ENCODE peak calls at places on chromosomes 4 and X, in nine cellular contexts. One of them, this sample, is unnamed.

GRCh38 chr4:79877511-79877910 is 195.5 kb downstream of the ANTXR2 start:
- DNase-seq in pancreas: no peak
- DNase-seq in HT1080: no peak
- DNase-seq in activated T-helper 1 cell treated with Interleukin-2 at 50 U/mL for 16 hours: no peak
- DNase-seq in NCI-H1694 treated with DMSO at 0.1 percent for 48 hours: no peak
- DNase-seq in GOT3: no peak
- DNase-seq in CD8-positive, alpha-beta memory T cell: no peak
- DNase-seq in renal cortical epithelial cell: no peak
- DNase-seq in fibroblast of mammary gland: no peak
- DNase-seq in this sample: no peak

GRCh38 chr4:33189169-33189568 is 2469.0 kb downstream of the PCDH7 start:
- DNase-seq in GOT3: no peak
- DNase-seq in activated T-helper 1 cell treated with Interleukin-2 at 50 U/mL for 16 hours: no peak
- DNase-seq in CD8-positive, alpha-beta memory T cell: no peak
- DNase-seq in renal cortical epithelial cell: no peak
- DNase-seq in NCI-H1694 treated with DMSO at 0.1 percent for 48 hours: no peak
- DNase-seq in HT1080: no peak
- DNase-seq in pancreas: no peak
- DNase-seq in fibroblast of mammary gland: no peak
- DNase-seq in this sample: no peak

GRCh38 chrX:136198010-136198409 is 50.7 kb downstream of the FHL1 start:
- DNase-seq in fibroblast of mammary gland: no peak
- DNase-seq in GOT3: no peak
- DNase-seq in NCI-H1694 treated with DMSO at 0.1 percent for 48 hours: no peak
- DNase-seq in HT1080: no peak
- DNase-seq in activated T-helper 1 cell treated with Interleukin-2 at 50 U/mL for 16 hours: no peak
- DNase-seq in CD8-positive, alpha-beta memory T cell: no peak
- DNase-seq in renal cortical epithelial cell: no peak
- DNase-seq in pancreas: no peak
- DNase-seq in this sample: no peak

GRCh38 chr4:110211007-110211769 is 12.8 kb upstream of the ELOVL6 start:
- DNase-seq in fibroblast of mammary gland: peak
- DNase-seq in HT1080: peak
- DNase-seq in activated T-helper 1 cell treated with Interleukin-2 at 50 U/mL for 16 hours: no peak
- DNase-seq in GOT3: no peak
- DNase-seq in renal cortical epithelial cell: peak
- DNase-seq in CD8-positive, alpha-beta memory T cell: no peak
- DNase-seq in pancreas: no peak
- DNase-seq in NCI-H1694 treated with DMSO at 0.1 percent for 48 hours: peak
- DNase-seq in this sample: no peak

GRCh38 chrX:107935200-107935599 is 47.0 kb downstream of the TEX13B start:
- DNase-seq in HT1080: peak
- DNase-seq in activated T-helper 1 cell treated with Interleukin-2 at 50 U/mL for 16 hours: no peak
- DNase-seq in NCI-H1694 treated with DMSO at 0.1 percent for 48 hours: no peak
- DNase-seq in GOT3: no peak
- DNase-seq in pancreas: no peak
- DNase-seq in CD8-positive, alpha-beta memory T cell: no peak
- DNase-seq in fibroblast of mammary gland: peak
- DNase-seq in renal cortical epithelial cell: peak
- DNase-seq in this sample: no peak

GRCh38 chr4:48694824-48695223 is 85.3 kb downstream of the FRYL start:
- DNase-seq in CD8-positive, alpha-beta memory T cell: no peak
- DNase-seq in GOT3: no peak
- DNase-seq in fibroblast of mammary gland: no peak
- DNase-seq in renal cortical epithelial cell: no peak
- DNase-seq in activated T-helper 1 cell treated with Interleukin-2 at 50 U/mL for 16 hours: no peak
- DNase-seq in pancreas: no peak
- DNase-seq in NCI-H1694 treated with DMSO at 0.1 percent for 48 hours: no peak
- DNase-seq in HT1080: no peak
- DNase-seq in this sample: no peak

GRCh38 chr4:123832173-123833026 is 435.8 kb downstream of the SPRY1 start:
- DNase-seq in activated T-helper 1 cell treated with Interleukin-2 at 50 U/mL for 16 hours: no peak
- DNase-seq in GOT3: peak
- DNase-seq in renal cortical epithelial cell: peak
- DNase-seq in pancreas: peak
- DNase-seq in CD8-positive, alpha-beta memory T cell: no peak
- DNase-seq in fibroblast of mammary gland: peak
- DNase-seq in HT1080: peak
- DNase-seq in NCI-H1694 treated with DMSO at 0.1 percent for 48 hours: no peak
- DNase-seq in this sample: no peak

GRCh38 chr4:33592701-33593100 is 2651.6 kb downstream of the ARAP2 start:
- DNase-seq in fibroblast of mammary gland: peak
- DNase-seq in HT1080: no peak
- DNase-seq in renal cortical epithelial cell: no peak
- DNase-seq in activated T-helper 1 cell treated with Interleukin-2 at 50 U/mL for 16 hours: no peak
- DNase-seq in pancreas: no peak
- DNase-seq in CD8-positive, alpha-beta memory T cell: no peak
- DNase-seq in GOT3: no peak
- DNase-seq in NCI-H1694 treated with DMSO at 0.1 percent for 48 hours: no peak
- DNase-seq in this sample: no peak

GRCh38 chrX:3244203-3244743 is 102.2 kb downstream of the MXRA5 start:
- DNase-seq in HT1080: peak
- DNase-seq in renal cortical epithelial cell: no peak
- DNase-seq in CD8-positive, alpha-beta memory T cell: no peak
- DNase-seq in activated T-helper 1 cell treated with Interleukin-2 at 50 U/mL for 16 hours: no peak
- DNase-seq in GOT3: no peak
- DNase-seq in NCI-H1694 treated with DMSO at 0.1 percent for 48 hours: no peak
- DNase-seq in fibroblast of mammary gland: peak
- DNase-seq in pancreas: no peak
- DNase-seq in this sample: no peak

GRCh38 chr4:53861856-53862610 is 202.4 kb downstream of the CHIC2 start:
- DNase-seq in CD8-positive, alpha-beta memory T cell: no peak
- DNase-seq in activated T-helper 1 cell treated with Interleukin-2 at 50 U/mL for 16 hours: no peak
- DNase-seq in GOT3: no peak
- DNase-seq in pancreas: no peak
- DNase-seq in NCI-H1694 treated with DMSO at 0.1 percent for 48 hours: no peak
- DNase-seq in fibroblast of mammary gland: peak
- DNase-seq in renal cortical epithelial cell: peak
- DNase-seq in HT1080: peak
- DNase-seq in this sample: no peak

GRCh38 chrX:10083809-10084208 is 73.0 kb upstream of the CLCN4 start:
- DNase-seq in fibroblast of mammary gland: no peak
- DNase-seq in activated T-helper 1 cell treated with Interleukin-2 at 50 U/mL for 16 hours: no peak
- DNase-seq in GOT3: no peak
- DNase-seq in NCI-H1694 treated with DMSO at 0.1 percent for 48 hours: no peak
- DNase-seq in HT1080: no peak
- DNase-seq in pancreas: no peak
- DNase-seq in CD8-positive, alpha-beta memory T cell: no peak
- DNase-seq in renal cortical epithelial cell: no peak
- DNase-seq in this sample: no peak

GRCh38 chrX:65772842-65773241 is 105.4 kb downstream of the MSN start:
- DNase-seq in CD8-positive, alpha-beta memory T cell: no peak
- DNase-seq in renal cortical epithelial cell: no peak
- DNase-seq in HT1080: no peak
- DNase-seq in activated T-helper 1 cell treated with Interleukin-2 at 50 U/mL for 16 hours: no peak
- DNase-seq in GOT3: no peak
- DNase-seq in fibroblast of mammary gland: no peak
- DNase-seq in pancreas: no peak
- DNase-seq in NCI-H1694 treated with DMSO at 0.1 percent for 48 hours: no peak
- DNase-seq in this sample: no peak

This sample was measured in dorsolateral prefrontal cortex.